ENCODE peak calls at places on chromosomes 3 and 15, in four cellular contexts. F is heart left ventricle, I is breast epithelium, G is prostate gland. T is an unnamed sample. For H3K4me1, the result is how much of the 10 kb centered on the place peaks cover.

GRCh38 chr3:32681811-32682210 is 3.2 kb upstream of the CNOT10 start:
- DNase-seq in F (no peak), I (no peak), G (no peak), T (no peak)

GRCh38 chr3:14439501-14440167 is 37.2 kb downstream of the SLC6A6 start:
- DNase-seq in F (peak), I (no peak), G (peak), T (peak)

GRCh38 chr3:57998366-57999283 is 9.6 kb upstream of the FLNB start:
- DNase-seq in F (no peak), I (no peak), G (peak), T (peak)

GRCh38 chr15:45146405-45146804 is 16.6 kb downstream of the DUOX1 start:
- DNase-seq in F (no peak), I (no peak), G (no peak), T (no peak)

GRCh38 chr3:45551214-45552010 is 43.1 kb upstream of the LIMD1 start:
- DNase-seq in F (peak), I (peak), G (no peak), T (peak)

GRCh38 chr3:106114848-106115247 is 246.0 kb upstream of the CBLB start:
- DNase-seq in F (no peak), I (no peak), G (no peak), T (no peak)

GRCh38 chr3:65126527-65127440 is 439.0 kb upstream of the ADAMTS9 start:
- DNase-seq in F (no peak), I (no peak), G (no peak), T (no peak)

GRCh38 chr3:14518432-14518802 is 21.7 kb downstream of the GRIP2 start:
- DNase-seq in F (no peak), I (no peak), G (no peak), T (no peak)

GRCh38 chr15:50353251-50353998 is 1.6 kb downstream of the GABPB1 start:
- DNase-seq in F (no peak), I (no peak), G (no peak), T (no peak)

GRCh38 chr3:155069729-155070128 is 10.4 kb upstream of the MME start:
- DNase-seq in F (no peak), I (no peak), G (no peak), T (no peak)

GRCh38 chr15:43854801-43855200 is 28.0 kb downstream of the WDR76 start:
- DNase-seq in F (no peak), I (no peak), G (no peak), T (no peak)

GRCh38 chr15:95875141-95875643 is 455.3 kb upstream of the NR2F2 start:
- DNase-seq in F (no peak), I (peak), G (peak), T (no peak)

GRCh38 chr3:4828279-4829030 is 150.8 kb upstream of the BHLHE40 start:
- DNase-seq in F (no peak), I (no peak), G (no peak), T (no peak)

GRCh38 chr15:28885630-28886430 is at the start of gene APBA2:
- DNase-seq in F (no peak), I (no peak), G (no peak), T (no peak)

GRCh38 chr3:37909067-37909911 is 47.6 kb downstream of the CTDSPL start:
- DNase-seq in F (no peak), I (no peak), G (no peak), T (no peak)

GRCh38 chr3:62149962-62150361 is 223.4 kb downstream of the FEZF2 start:
- DNase-seq in F (no peak), I (no peak), G (no peak), T (no peak)

GRCh38 chr3:99863588-99863987 is 45.9 kb downstream of the CMSS1 start:
- DNase-seq in F (no peak), I (no peak), G (no peak), T (no peak)

GRCh38 chr15:65824031-65824743 is 32.1 kb upstream of the DENND4A start:
- DNase-seq in F (no peak), I (no peak), G (peak), T (peak)

GRCh38 chr3:139355502-139355901 is 11.7 kb downstream of the MRPS22 start:
- DNase-seq in F (no peak), I (no peak), G (no peak), T (no peak)

GRCh38 chr3:11159421-11159904 is 5.2 kb downstream of the HRH1 start:
- DNase-seq in F (no peak), I (no peak), G (no peak), T (peak)

GRCh38 chr3:37904614-37905047 is 43.0 kb downstream of the CTDSPL start:
- DNase-seq in F (no peak), I (no peak), G (no peak), T (no peak)

GRCh38 chr15:85333132-85333831 is 47.1 kb upstream of the AKAP13 start:
- DNase-seq in F (no peak), I (no peak), G (no peak), T (no peak)

GRCh38 chr15:51076898-51077564 is 17.7 kb downstream of the TNFAIP8L3 start:
- DNase-seq in F (peak), I (no peak), G (no peak), T (peak)

GRCh38 chr3:77693147-77693546 is 653.2 kb downstream of the ROBO2 start:
- DNase-seq in F (no peak), I (no peak), G (no peak), T (no peak)

GRCh38 chr3:148330486-148330885 is 367.2 kb upstream of the AGTR1 start:
- DNase-seq in F (no peak), I (no peak), G (no peak), T (no peak)

GRCh38 chr15:84685304-84685703 is 27.3 kb upstream of the NMB start:
- DNase-seq in F (no peak), I (no peak), G (no peak), T (peak)

GRCh38 chr3:190027116-190027515 is 93.6 kb downstream of the P3H2 start:
- DNase-seq in F (no peak), I (no peak), G (no peak), T (no peak)

GRCh38 chr15:77533986-77534385 is 98.7 kb downstream of the LINGO1 start:
- DNase-seq in F (no peak), I (no peak), G (no peak), T (no peak)

GRCh38 chr3:50327943-50328691 is at the start of gene TUSC2:
- DNase-seq in F (peak), I (peak), G (peak), T (peak)

GRCh38 chr3:55947406-55947805 is 460.3 kb upstream of the WNT5A start:
- DNase-seq in F (no peak), I (no peak), G (no peak), T (no peak)

GRCh38 chr15:98653686-98654085 is 5.3 kb downstream of the IGF1R start:
- DNase-seq in F (no peak), I (no peak), G (no peak), T (no peak)

GRCh38 chr3:108474581-108474980 is 35.8 kb downstream of the MYH15 start:
- DNase-seq in F (no peak), I (no peak), G (no peak), T (no peak)

GRCh38 chr3:15317164-15317477 is 15.3 kb downstream of the SH3BP5 start:
- DNase-seq in F (no peak), I (no peak), G (no peak), T (no peak)

DNA sequence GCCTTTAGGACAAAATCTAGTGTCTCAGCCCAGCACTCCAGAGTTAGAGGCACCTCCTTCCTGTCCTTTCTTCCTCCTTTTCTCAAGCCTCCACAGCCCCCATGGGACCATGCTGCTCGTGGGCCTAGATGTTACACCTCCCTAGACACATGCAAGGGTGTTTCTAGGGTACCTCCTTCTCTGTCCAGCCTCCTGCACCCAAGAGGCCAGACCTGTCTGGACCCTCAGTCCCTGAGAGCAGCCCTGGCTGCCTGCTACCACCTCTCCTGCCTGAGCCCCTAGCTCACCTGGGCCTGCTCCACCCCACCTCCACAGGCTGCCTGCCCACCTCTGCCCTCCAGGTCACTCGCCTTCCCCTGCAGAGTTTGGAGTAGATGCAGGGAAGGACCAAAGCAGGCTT is 5.2 kb downstream of the LOXL1 start:
- DNase-seq in F (peak), I (no peak), G (no peak), T (no peak)
- H3K4me1 ChIP-seq in F (under half), I (under half), G (under half), T (under half)

GRCh38 chr15:92653366-92653765 is 2.2 kb downstream of the FAM174B start:
- DNase-seq in F (no peak), I (no peak), G (no peak), T (no peak)

GRCh38 chr15:92652576-92652966 is 3.0 kb downstream of the FAM174B start:
- DNase-seq in F (no peak), I (peak), G (no peak), T (no peak)

GRCh38 chr15:92650966-92651365 is 4.6 kb downstream of the FAM174B start:
- DNase-seq in F (no peak), I (no peak), G (no peak), T (no peak)

GRCh38 chr15:92650256-92650655 is 5.3 kb downstream of the FAM174B start:
- DNase-seq in F (no peak), I (peak), G (no peak), T (no peak)

GRCh38 chr15:92651877-92652575 is 3.5 kb downstream of the FAM174B start:
- DNase-seq in F (no peak), I (peak), G (no peak), T (no peak)
- TF ChIP-seq POLR2A in F (no peak), I (no peak), G (no peak), T (no peak)

DNA sequence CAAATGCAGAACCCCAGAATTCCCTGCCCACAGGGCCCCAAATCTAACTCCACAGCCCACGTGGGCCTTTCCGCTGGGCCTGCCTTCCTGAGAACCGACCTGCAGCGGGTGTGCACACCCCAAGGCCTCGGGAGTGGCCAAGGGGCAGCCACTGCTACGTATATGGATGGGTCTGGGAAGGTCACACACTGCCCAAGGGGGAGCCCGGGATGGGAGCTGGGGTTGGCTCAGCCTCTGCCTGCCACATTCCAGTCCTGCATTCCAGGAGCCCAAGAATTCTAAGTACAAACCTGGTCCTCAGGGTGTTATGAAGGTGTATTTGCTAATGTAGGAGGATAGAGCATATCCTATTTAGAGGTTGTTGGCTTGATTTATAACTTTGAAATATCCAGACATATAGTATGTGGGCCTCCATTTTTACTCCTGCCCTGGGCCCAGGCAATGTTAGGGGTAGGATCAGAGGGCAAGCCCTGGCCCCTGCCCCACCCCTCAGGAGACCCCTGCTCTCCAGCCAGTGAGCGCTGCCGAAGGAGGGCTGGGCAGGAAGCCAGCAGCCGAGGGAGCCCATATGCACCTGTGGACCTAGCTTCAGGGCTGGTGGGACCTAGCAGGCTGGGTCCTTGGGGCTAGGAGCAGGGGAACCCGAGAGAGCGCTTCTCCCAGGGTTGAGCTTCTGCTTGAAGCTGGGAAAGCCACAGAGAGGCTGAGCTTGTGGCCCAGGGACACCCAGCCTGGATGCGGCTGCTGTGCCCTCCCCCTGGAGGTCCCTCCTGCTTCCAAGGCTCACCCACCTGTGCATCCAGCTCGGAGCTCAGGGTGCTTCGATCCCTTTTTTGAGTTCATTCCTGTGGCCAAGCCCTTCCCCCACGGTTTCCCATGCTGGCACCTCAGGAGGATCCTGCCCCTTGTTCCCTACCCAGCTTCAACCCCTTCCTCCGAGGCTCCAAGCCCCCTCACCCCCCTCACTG is 20.8 kb upstream of the CYP11A1 start:
- DNase-seq in F (peak), I (peak), G (no peak), T (no peak)
- H3K4me1 ChIP-seq in F (under half), I (under half), G (under half), T (under half)

DNA sequence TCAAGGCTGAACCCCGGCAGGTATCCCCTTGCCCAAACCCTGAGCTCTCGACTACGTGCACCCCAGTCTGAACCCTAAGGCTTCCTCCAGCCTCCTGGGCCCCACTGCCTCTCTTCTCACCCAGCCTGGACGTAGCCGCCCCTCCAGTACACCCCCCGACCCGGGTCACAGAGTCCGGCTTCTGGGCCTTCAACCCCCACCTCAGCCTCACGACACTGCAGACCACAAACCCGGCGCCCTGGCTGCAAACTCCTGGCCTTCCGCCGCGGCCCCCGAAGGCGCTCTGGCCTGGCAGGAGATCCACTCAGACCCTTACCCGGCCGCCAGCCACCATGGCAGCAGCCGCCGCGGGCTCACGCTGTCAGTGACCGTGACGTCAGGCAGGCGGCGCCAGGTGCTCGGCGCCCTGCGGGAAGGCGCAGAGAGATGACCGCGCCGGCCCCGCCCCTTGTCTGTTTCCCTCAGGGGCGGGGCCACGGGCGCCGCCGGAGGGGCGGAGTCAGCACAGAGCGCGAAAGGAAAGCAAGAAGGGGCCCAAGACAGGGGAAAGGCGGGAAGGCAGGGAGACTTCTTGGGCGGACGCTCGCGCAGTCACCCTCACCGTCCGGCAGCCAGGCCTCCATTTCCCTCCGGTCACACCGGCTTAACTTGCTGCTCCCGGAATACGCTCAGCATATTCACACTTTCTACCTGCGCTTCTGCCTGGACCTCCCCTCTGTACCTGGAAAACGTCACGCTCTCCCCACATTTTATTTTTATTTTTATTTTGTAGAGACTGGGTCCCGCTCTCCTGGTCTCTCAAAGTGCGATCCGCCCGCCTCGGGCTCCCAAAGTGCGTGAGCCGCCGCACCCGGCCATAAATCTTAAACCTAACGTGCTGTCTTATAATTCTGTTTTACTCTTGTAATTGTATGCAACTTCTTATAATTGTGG is at the start of gene RMDN3:
- DNase-seq in F (peak), I (peak), G (peak), T (peak)
- TF ChIP-seq POLR2A in F (no peak), I (no peak), G (peak), T (peak)

GRCh38 chr3:48562367-48563095 is 1.1 kb downstream of the UCN2 start:
- DNase-seq in F (no peak), I (no peak), G (no peak), T (no peak)

GRCh38 chr3:48564667-48565066 is 1.1 kb upstream of the UCN2 start:
- DNase-seq in F (no peak), I (no peak), G (no peak), T (no peak)

GRCh38 chr3:48564022-48564421 is 441 bp upstream of the UCN2 start:
- DNase-seq in F (no peak), I (no peak), G (no peak), T (peak)

GRCh38 chr3:48565186-48565585 is 1.6 kb upstream of the UCN2 start:
- DNase-seq in F (no peak), I (no peak), G (no peak), T (no peak)

GRCh38 chr3:48563382-48563918 is at the start of gene UCN2:
- DNase-seq in F (no peak), I (no peak), G (no peak), T (no peak)
- H3K4me1 ChIP-seq in F (under half), I (under half), G (under half), T (under half)